ENCODE peak calls at places on chromosome 1, in ten cellular contexts. K is GM18507, L is H54, R is iris pigment epithelial cell, Y is HepG2, N is BJ, X is naive B cell, J is BE2C, D is NB4, I is NCI-H774. H is an unnamed sample.

GRCh38 chr1:229582011-229582694 is 23.6 kb upstream of the ABCB10 start:
- DNase-seq in J (no peak), R (peak; percentile 47), I (peak; percentile 15), L (no peak), X (no peak), K (no peak), D (no peak), N (no peak), Y (peak; percentile 50), H (no peak)

GRCh38 chr1:101408212-101409042 is 171.6 kb downstream of the S1PR1 start:
- DNase-seq in N (no peak), K (no peak), X (no peak), L (no peak), D (no peak), Y (no peak), J (no peak), R (no peak), I (no peak), H (no peak)

GRCh38 chr1:17829579-17829978 is 74.4 kb downstream of the ACTL8 start:
- DNase-seq in J (no peak), D (no peak), X (no peak), L (no peak), Y (no peak), N (no peak), R (no peak), K (no peak), I (no peak), H (no peak)

GRCh38 chr1:112762541-112763141 is 47.5 kb upstream of the PPM1J start:
- DNase-seq in X (no peak), N (no peak), J (peak; percentile 37), D (no peak), K (no peak), Y (no peak), R (peak; percentile 50), I (no peak), L (no peak), H (no peak)

GRCh38 chr1:219710529-219711194 is 97.8 kb upstream of the ZC3H11B start:
- DNase-seq in N (peak; percentile 47), X (no peak), I (no peak), K (no peak), L (peak; percentile 12), R (peak; percentile 92), Y (no peak), J (no peak), D (peak; percentile 2), H (no peak)

GRCh38 chr1:154712166-154712838 is 104.3 kb upstream of the ADAR start:
- DNase-seq in R (no peak), Y (no peak), L (no peak), X (no peak), I (no peak), K (no peak), N (no peak), J (no peak), D (no peak), H (no peak)

GRCh38 chr1:15033264-15033663 is 120.3 kb upstream of the TMEM51 start:
- DNase-seq in L (no peak), X (no peak), Y (no peak), N (no peak), J (no peak), I (no peak), K (no peak), R (peak; percentile 56), D (no peak), H (no peak)

GRCh38 chr1:151553659-151554058 is 13.6 kb downstream of the TUFT1 start:
- DNase-seq in X (no peak), Y (no peak), N (no peak), R (peak; percentile 68), D (no peak), J (no peak), L (no peak), K (no peak), I (no peak), H (no peak)

GRCh38 chr1:166432655-166433054 is 265.9 kb upstream of the FAM78B start:
- DNase-seq in J (no peak), X (no peak), R (no peak), Y (no peak), N (no peak), K (no peak), I (no peak), L (no peak), D (peak; percentile 17), H (no peak)

GRCh38 chr1:56551691-56552090 is 27.7 kb downstream of the PLPP3 start:
- DNase-seq in K (no peak), L (no peak), J (no peak), I (no peak), R (no peak), X (no peak), N (no peak), D (no peak), Y (no peak), H (no peak)

H was measured in HuH-7.